ENCODE peak calls at places on chromosomes 7 and 10, in five cellular contexts. K, A, L, I and D are unnamed samples.

GRCh38 chr10:14371616-14372015 is 40.9 kb upstream of the FRMD4A start:
- DNase-seq in I (no peak), A (no peak), K (no peak), L (no peak), D (peak; percentile 33)

GRCh38 chr10:131445623-131446022 is 134.1 kb upstream of the TCERG1L start:
- DNase-seq in L (no peak), I (no peak), K (no peak), A (no peak), D (no peak)

GRCh38 chr7:101435461-101436225 is 73.0 kb downstream of the COL26A1 start:
- DNase-seq in I (no peak), L (no peak), K (no peak), A (no peak), D (no peak)

GRCh38 chr7:107661081-107661864 is 645 bp downstream of the SLC26A4 start:
- DNase-seq in L (peak; percentile 67), A (peak; percentile 63), K (peak; percentile 62), I (no peak), D (peak; percentile 77)

GRCh38 chr7:79504607-79505389 is 51.3 kb upstream of the MAGI2 start:
- DNase-seq in I (peak; percentile 43), L (no peak), A (no peak), K (peak; percentile 55), D (no peak)

GRCh38 chr10:13722747-13723657 is 136.2 kb downstream of the PRPF18 start:
- DNase-seq in L (no peak), K (peak; percentile 55), A (no peak), I (no peak), D (no peak)

GRCh38 chr7:3730271-3730670 is 429.2 kb downstream of the SDK1 start:
- DNase-seq in K (no peak), A (no peak), L (no peak), I (no peak), D (no peak)

GRCh38 chr7:71618281-71618680 is 486.3 kb downstream of the GALNT17 start:
- DNase-seq in I (no peak), A (no peak), K (peak; percentile 6), L (no peak), D (no peak)

GRCh38 chr7:149690688-149691446 is 82.5 kb downstream of the ZNF467 start:
- DNase-seq in K (peak; percentile 78), A (peak; percentile 83), L (peak; percentile 68), I (peak; percentile 47), D (peak; percentile 68)

GRCh38 chr10:94053639-94053932 is 59.9 kb downstream of the PLCE1 start:
- DNase-seq in L (no peak), K (no peak), I (no peak), A (no peak), D (no peak)

GRCh38 chr10:69359089-69360025 is 57.4 kb downstream of the TACR2 start:
- DNase-seq in K (peak; percentile 80), I (no peak), L (no peak), A (no peak), D (no peak)

GRCh38 chr7:149330914-149331567 is 69.0 kb downstream of the ZNF783 start:
- DNase-seq in K (no peak), L (peak; percentile 20), I (peak; percentile 42), A (no peak), D (no peak)

GRCh38 chr7:69625798-69626197 is 27.5 kb downstream of the AUTS2 start:
- DNase-seq in I (no peak), K (no peak), A (no peak), L (no peak), D (no peak)

GRCh38 chr7:95921543-95921942 is 149.2 kb downstream of the DYNC1I1 start:
- DNase-seq in K (no peak), A (no peak), L (peak; percentile 33), I (no peak), D (no peak)

GRCh38 chr7:93890464-93891068 is at the start of gene TFPI2:
- DNase-seq in A (peak; percentile 27), I (no peak), K (peak; percentile 77), L (peak; percentile 87), D (peak; percentile 43)

GRCh38 chr7:35993113-35993512 is 159.9 kb upstream of the EEPD1 start:
- DNase-seq in L (peak; percentile 35), K (no peak), I (no peak), A (no peak), D (no peak)

GRCh38 chr7:44757311-44757710 is 8.7 kb downstream of the ZMIZ2 start:
- DNase-seq in A (no peak), L (no peak), K (no peak), I (no peak), D (no peak)

GRCh38 chr7:30764030-30764991 is 6.9 kb upstream of the MINDY4 start:
- DNase-seq in L (no peak), I (no peak), A (no peak), K (peak; percentile 57), D (no peak)

GRCh38 chr7:1505731-1506550 is 1.8 kb upstream of the INTS1 start:
- DNase-seq in I (peak; percentile 5), L (no peak), A (no peak), K (no peak), D (no peak)

GRCh38 chr7:47087866-47088265 is 494.0 kb downstream of the TNS3 start:
- DNase-seq in K (peak; percentile 67), I (no peak), A (no peak), L (peak; percentile 62), D (no peak)

GRCh38 chr10:21207852-21208646 is 310.9 kb upstream of the NEBL start:
- DNase-seq in A (no peak), L (no peak), I (peak; percentile 21), K (no peak), D (no peak)

GRCh38 chr7:1940863-1941262 is 270.8 kb downstream of the ELFN1 start:
- DNase-seq in A (no peak), I (peak; percentile 57), L (no peak), K (no peak), D (no peak)

GRCh38 chr7:85177316-85177715 is 9.5 kb downstream of the SEMA3D start:
- DNase-seq in A (no peak), L (no peak), I (no peak), K (no peak), D (no peak)

GRCh38 chr10:1652151-1652550 is 85.2 kb downstream of the ADARB2 start:
- DNase-seq in L (no peak), K (no peak), I (no peak), A (no peak), D (no peak)

GRCh38 chr7:69825031-69825681 is 226.9 kb downstream of the AUTS2 start:
- DNase-seq in I (peak; percentile 25), K (no peak), A (no peak), L (no peak), D (no peak)

GRCh38 chr7:36951257-36951697 is 227.0 kb upstream of the AOAH start:
- DNase-seq in A (no peak), I (no peak), K (no peak), L (no peak), D (no peak)

GRCh38 chr10:110641256-110641655 is 2.9 kb upstream of the RBM20 start:
- DNase-seq in A (no peak), I (peak; percentile 23), K (peak; percentile 34), L (peak; percentile 58), D (peak; percentile 74)

GRCh38 chr10:131207584-131208532 is 103.7 kb downstream of the TCERG1L start:
- DNase-seq in I (no peak), K (no peak), L (no peak), A (no peak), D (no peak)

GRCh38 chr10:14667270-14667669 is 107.4 kb downstream of the FAM107B start:
- DNase-seq in L (no peak), I (no peak), A (no peak), K (no peak), D (no peak)

GRCh38 chr7:116169060-116169459 is 41.3 kb upstream of the TES start:
- DNase-seq in I (no peak), A (no peak), L (peak; percentile 71), K (peak; percentile 78), D (no peak)